ENCODE peak calls at places on chromosomes 11 and 22, in four cellular contexts. Y, G, F and W are unnamed samples.
A peak's percentile ranks its signal among the peaks of the same experiment; 100 is the strongest.

GRCh38 chr11:112797653-112798293 is 163.4 kb upstream of the NCAM1 start:
- DNase-seq in Y (no peak), G (no peak), F (no peak), W (peak; percentile 60)

GRCh38 chr11:118524757-118525465 is 2.4 kb upstream of the TTC36 start:
- DNase-seq in Y (no peak), G (no peak), F (no peak), W (no peak)

GRCh38 chr22:18987765-18988164 is 51.7 kb upstream of the PRODH start:
- DNase-seq in Y (no peak), G (no peak), F (no peak), W (peak; percentile 45)

GRCh38 chr11:115996125-115996807 is 492.1 kb upstream of the CADM1 start:
- DNase-seq in Y (no peak), G (no peak), F (no peak), W (peak; percentile 76)

GRCh38 chr11:83437939-83438338 is 151.8 kb upstream of the CCDC90B start:
- DNase-seq in Y (no peak), G (no peak), F (no peak), W (no peak)

GRCh38 chr11:68340784-68341556 is 28.6 kb downstream of the LRP5 start:
- DNase-seq in Y (no peak), G (no peak), F (no peak), W (no peak)

GRCh38 chr11:8905528-8906165 is 5.3 kb upstream of the AKIP1 start:
- DNase-seq in Y (no peak), G (peak; percentile 83), F (no peak), W (no peak)

GRCh38 chr22:40247976-40248375 is 70.3 kb downstream of the TNRC6B start:
- DNase-seq in Y (no peak), G (no peak), F (no peak), W (no peak)

GRCh38 chr11:75330279-75330678 is 21.2 kb downstream of the ARRB1 start:
- DNase-seq in Y (no peak), G (peak; percentile 65), F (no peak), W (no peak)

GRCh38 chr11:69008774-69009440 is 4.1 kb downstream of the MRGPRF start:
- DNase-seq in Y (no peak), G (peak; percentile 99), F (peak; percentile 66), W (no peak)

GRCh38 chr11:36034572-36035331 is 90.9 kb downstream of the LDLRAD3 start:
- DNase-seq in Y (no peak), G (peak; percentile 90), F (no peak), W (no peak)

GRCh38 chr11:124884340-124884739 is 13.3 kb downstream of the ROBO4 start:
- DNase-seq in Y (no peak), G (no peak), F (no peak), W (no peak)

GRCh38 chr11:121634889-121635288 is 182.1 kb upstream of the SORL1-AS1 start:
- DNase-seq in Y (no peak), G (peak; percentile 96), F (no peak), W (no peak)

GRCh38 chr11:33016654-33017053 is 976 bp downstream of the DEPDC7 start:
- DNase-seq in Y (no peak), G (no peak), F (no peak), W (no peak)

GRCh38 chr11:93821617-93822016 is 28.8 kb downstream of the VSTM5 start:
- DNase-seq in Y (no peak), G (no peak), F (no peak), W (no peak)

GRCh38 chr11:76216536-76217326 is 10.4 kb upstream of the WNT11 start:
- DNase-seq in Y (no peak), G (no peak), F (no peak), W (no peak)

GRCh38 chr22:33853200-33854097 is 66.8 kb downstream of the LARGE1 start:
- DNase-seq in Y (no peak), G (peak; percentile 77), F (peak; percentile 84), W (peak; percentile 81)

GRCh38 chr22:50622723-50623327 is 5.1 kb downstream of the ARSA start:
- DNase-seq in Y (no peak), G (no peak), F (peak; percentile 82), W (no peak)

GRCh38 chr22:50620861-50621490 is 7.0 kb downstream of the ARSA start:
- DNase-seq in Y (no peak), G (no peak), F (peak; percentile 88), W (peak; percentile 60)

GRCh38 chr22:50621491-50621880 is 6.5 kb downstream of the ARSA start:
- DNase-seq in Y (no peak), G (no peak), F (peak; percentile 85), W (peak; percentile 63)

GRCh38 chr22:50624347-50625130 is 3.4 kb downstream of the ARSA start:
- DNase-seq in Y (no peak), G (no peak), F (peak; percentile 71), W (no peak)

DNA sequence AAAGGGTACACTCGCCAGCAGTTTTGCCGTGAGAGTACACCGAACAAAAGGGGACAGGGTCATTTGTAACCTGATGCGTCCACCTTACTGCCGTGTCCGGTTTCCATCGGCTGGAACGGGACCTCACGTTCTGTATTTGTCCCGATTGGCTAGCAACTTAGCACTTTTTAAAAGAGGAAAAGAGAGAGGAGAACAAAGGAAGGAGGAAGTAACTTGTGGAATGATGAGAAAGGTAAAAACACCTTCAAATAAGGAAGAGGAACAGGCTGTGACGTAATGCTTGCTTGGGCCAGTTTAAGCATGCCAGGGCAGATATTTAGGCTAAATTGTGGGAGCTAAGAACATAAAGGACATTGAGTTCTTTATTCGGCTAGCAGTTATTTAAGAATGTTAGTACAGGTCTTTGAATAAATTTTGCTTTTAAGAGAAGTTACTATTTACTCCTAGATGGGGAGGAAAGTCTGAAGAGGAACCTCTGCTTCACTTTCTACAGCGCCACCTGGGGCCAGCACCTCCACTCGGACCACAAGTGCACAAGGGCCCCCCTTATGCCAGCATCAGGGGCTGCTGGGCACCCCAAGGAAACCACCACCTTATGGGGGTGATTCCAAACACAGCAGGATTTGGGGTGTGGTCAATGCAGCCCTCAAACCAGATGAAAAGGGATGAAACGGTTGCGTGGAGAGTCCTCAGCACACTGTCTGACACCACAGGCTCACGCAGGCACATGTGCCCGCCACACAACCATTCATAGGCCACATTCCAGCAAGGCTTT is 5.8 kb downstream of the ARSA start:
- DNase-seq in Y (no peak), G (no peak), F (peak; percentile 86), W (peak; percentile 44)
- TF ChIP-seq CTCF in Y (peak; percentile 21), G (peak; percentile 9), F (no peak), W (peak; percentile 44)

DNA sequence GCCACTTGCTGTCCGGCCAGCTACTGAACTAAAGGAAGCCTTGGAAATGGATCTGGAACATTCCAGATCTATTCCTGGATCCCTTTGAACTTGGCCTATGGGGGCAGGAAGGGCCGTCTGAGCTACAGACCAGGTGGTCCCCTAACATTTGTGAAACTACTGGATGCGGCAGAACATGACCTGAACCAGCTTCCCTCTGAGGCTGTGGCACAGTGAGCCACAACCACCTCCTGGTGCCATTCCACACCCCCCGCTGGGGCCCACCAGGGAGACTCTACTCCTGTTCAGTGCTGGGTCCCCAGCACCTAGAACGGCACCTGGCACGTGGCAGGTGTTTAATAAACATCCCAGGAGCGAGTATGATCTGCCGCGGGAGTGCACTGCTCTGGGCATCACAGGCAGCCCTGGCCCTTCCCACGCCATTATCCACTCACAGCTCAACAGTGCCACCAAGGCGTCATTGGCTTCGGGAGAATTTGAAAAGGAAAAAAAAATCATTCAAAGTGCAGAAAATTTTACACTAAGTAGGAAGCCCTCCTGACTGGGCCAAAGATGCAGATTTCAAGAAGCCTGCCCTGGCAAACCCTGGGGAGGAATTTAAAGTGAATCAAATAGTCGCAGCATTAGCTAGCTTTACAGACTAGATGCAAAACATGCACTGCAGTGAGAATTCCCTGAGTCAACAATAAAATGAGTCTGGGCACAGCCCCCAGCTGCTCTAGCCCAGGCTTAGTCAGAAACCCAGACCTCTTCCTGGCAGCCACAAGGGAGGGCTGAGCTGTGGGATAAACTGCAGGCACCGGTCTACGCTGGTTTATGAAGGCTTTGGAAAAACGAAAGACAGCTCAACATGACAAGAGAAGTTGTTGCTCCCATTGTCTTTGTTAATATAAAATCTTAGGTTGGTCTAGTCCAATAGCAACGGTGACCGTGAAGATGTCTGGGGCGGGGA is 14.3 kb upstream of the EFCAB6 start:
- DNase-seq in Y (peak; percentile 28), G (peak; percentile 81), F (no peak), W (peak; percentile 23)
- TF ChIP-seq CTCF in Y (no peak), G (peak; percentile 45), F (no peak), W (no peak)

GRCh38 chr22:17056807-17057206 is 28.0 kb upstream of the IL17RA start:
- DNase-seq in Y (no peak), G (no peak), F (no peak), W (no peak)

GRCh38 chr22:17057959-17058814 is 26.6 kb upstream of the IL17RA start:
- DNase-seq in Y (no peak), G (peak; percentile 73), F (no peak), W (peak; percentile 76)

GRCh38 chr22:17063372-17064106 is 21.3 kb upstream of the IL17RA start:
- DNase-seq in Y (no peak), G (no peak), F (no peak), W (no peak)

GRCh38 chr22:17056058-17056457 is 28.7 kb upstream of the IL17RA start:
- DNase-seq in Y (no peak), G (no peak), F (no peak), W (no peak)

DNA sequence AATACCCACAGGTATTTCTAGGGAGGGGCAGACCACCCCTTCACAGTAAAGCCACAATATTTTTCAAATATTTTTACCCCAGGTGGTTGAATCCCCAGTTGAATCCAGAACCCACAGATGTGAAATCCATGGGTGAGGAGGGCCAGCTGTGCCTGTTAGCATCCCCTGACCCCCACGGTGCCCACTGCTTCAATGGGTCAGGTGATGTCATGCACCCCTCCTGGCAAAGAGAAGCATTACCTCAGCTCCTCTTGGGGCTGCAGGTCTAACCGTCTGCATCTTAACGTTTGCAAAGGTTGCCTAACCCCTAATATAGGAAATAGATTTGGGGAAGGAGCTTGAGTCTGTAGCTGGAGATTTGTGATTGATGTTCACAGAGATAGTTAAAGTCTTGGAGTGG is 24.7 kb upstream of the IL17RA start:
- DNase-seq in Y (no peak), G (no peak), F (no peak), W (no peak)
- TF ChIP-seq CTCF in Y (no peak), G (no peak), F (no peak), W (no peak)

GRCh38 chr11:86637976-86638375 is 34.4 kb downstream of the ME3 start:
- DNase-seq in Y (no peak), G (peak; percentile 49), F (no peak), W (no peak)

GRCh38 chr11:86627776-86628455 is 44.5 kb downstream of the ME3 start:
- DNase-seq in Y (no peak), G (no peak), F (no peak), W (no peak)

GRCh38 chr11:86629070-86629706 is 43.2 kb downstream of the ME3 start:
- DNase-seq in Y (no peak), G (peak; percentile 66), F (no peak), W (no peak)

GRCh38 chr11:86636275-86636674 is 36.1 kb downstream of the ME3 start:
- DNase-seq in Y (no peak), G (peak; percentile 31), F (no peak), W (no peak)

DNA sequence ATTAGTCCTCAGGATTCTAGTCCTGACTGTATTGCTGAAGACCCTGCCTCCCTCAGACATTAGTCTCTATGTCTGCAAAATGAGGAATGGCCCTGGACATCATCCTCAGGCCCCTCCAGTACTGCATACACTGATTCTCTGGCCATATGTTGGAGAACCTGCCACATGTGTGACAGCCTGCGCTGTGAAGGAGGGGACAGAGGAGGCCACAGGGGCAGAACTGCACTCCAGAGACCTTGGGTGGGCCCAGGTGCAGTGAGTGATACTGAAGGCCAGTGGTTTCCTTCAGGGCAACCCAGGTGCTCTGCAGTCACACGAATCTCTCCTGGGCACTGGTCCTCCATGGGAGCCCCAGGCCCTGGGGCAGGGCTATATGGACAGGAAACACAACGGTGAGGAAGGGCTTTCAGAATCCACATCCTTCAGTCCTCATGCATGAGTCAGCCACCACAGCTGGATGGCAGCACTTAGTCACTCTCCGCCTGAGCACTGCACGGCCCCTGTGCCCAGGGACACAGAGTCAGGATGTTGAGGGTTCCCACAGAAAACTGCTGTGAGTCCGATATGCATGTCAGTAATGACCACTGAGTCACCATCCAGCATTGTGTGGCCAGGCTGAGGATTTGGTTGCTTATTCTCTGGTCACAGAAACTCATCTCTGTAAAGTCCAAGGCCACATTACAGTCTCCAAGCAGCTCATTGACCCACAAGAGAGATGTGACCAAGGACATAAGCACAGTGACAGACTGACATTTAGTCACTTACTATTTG is 39.7 kb downstream of the ME3 start:
- DNase-seq in Y (no peak), G (peak; percentile 99), F (no peak), W (no peak)
- TF ChIP-seq CTCF in Y (no peak), G (no peak), F (no peak), W (no peak)